ENCODE peak calls at places on chromosomes 3 and 15, in ten cellular contexts. Y is stomach, L is upper lobe of right lung, T is left ventricle myocardium inferior, G is psoas muscle, K is tibial artery, C is heart left ventricle, W is pancreas, A is endodermal cell, S is HCT116. M is an unnamed sample.

GRCh38 chr3:42421818-42422796 is 11.7 kb upstream of the LYZL4 start:
- DNase-seq in Y (peak; percentile 47), L (no peak), T (no peak), G (no peak), K (no peak), C (no peak), W (no peak), A (no peak), S (no peak), M (no peak)

GRCh38 chr15:96336643-96337353 is 6.3 kb downstream of the NR2F2 start:
- DNase-seq in Y (no peak), L (no peak), T (no peak), G (no peak), K (peak; percentile 65), C (no peak), W (no peak), A (peak; percentile 49), S (no peak), M (no peak)

GRCh38 chr3:101518421-101518871 is 5.4 kb upstream of the SENP7 start:
- DNase-seq in Y (no peak), L (no peak), T (no peak), G (no peak), K (no peak), C (no peak), W (no peak), A (no peak), S (no peak), M (peak; percentile 35)

GRCh38 chr3:53243165-53243564 is 12.7 kb downstream of the TKT start:
- DNase-seq in Y (no peak), L (peak; percentile 73), T (no peak), G (no peak), K (no peak), C (no peak), W (no peak), A (no peak), S (no peak), M (no peak)

GRCh38 chr3:8441969-8442559 is 59.6 kb upstream of the LMCD1 start:
- DNase-seq in Y (no peak), L (no peak), T (no peak), G (no peak), K (no peak), C (no peak), W (no peak), A (peak; percentile 79), S (peak; percentile 39), M (no peak)

GRCh38 chr15:43511012-43511885 is 6.2 kb upstream of the MAP1A start:
- DNase-seq in Y (no peak), L (no peak), T (no peak), G (no peak), K (peak; percentile 54), C (no peak), W (no peak), A (peak; percentile 80), S (peak; percentile 37), M (no peak)

GRCh38 chr3:106326941-106327765 is 458.3 kb upstream of the CBLB start:
- DNase-seq in Y (no peak), L (no peak), T (no peak), G (no peak), K (no peak), C (no peak), W (no peak), A (no peak), S (no peak), M (no peak)

GRCh38 chr15:81274932-81275341 is 49.0 kb downstream of the STARD5 start:
- DNase-seq in Y (peak; percentile 80), L (peak; percentile 79), T (peak; percentile 42), G (peak; percentile 68), K (peak; percentile 78), C (peak; percentile 81), W (peak; percentile 86), A (peak; percentile 91), S (peak; percentile 79), M (peak; percentile 56)

GRCh38 chr3:167851749-167852148 is 116.2 kb downstream of the SERPINI1 start:
- DNase-seq in Y (no peak), L (no peak), T (no peak), G (no peak), K (no peak), C (no peak), W (no peak), A (no peak), S (no peak), M (no peak)

GRCh38 chr3:150414273-150414672 is 6.2 kb downstream of the TSC22D2 start:
- DNase-seq in Y (no peak), L (no peak), T (no peak), G (no peak), K (no peak), C (peak; percentile 46), W (no peak), A (no peak), S (no peak), M (no peak)

GRCh38 chr15:101019351-101019750 is 100.2 kb downstream of the LRRK1 start:
- DNase-seq in Y (no peak), L (no peak), T (no peak), G (no peak), K (no peak), C (no peak), W (no peak), A (peak; percentile 28), S (no peak), M (no peak)

GRCh38 chr3:38837358-38837757 is 21.3 kb upstream of the SCN10A start:
- DNase-seq in Y (no peak), L (no peak), T (no peak), G (no peak), K (no peak), C (no peak), W (no peak), A (no peak), S (no peak), M (no peak)

DNA sequence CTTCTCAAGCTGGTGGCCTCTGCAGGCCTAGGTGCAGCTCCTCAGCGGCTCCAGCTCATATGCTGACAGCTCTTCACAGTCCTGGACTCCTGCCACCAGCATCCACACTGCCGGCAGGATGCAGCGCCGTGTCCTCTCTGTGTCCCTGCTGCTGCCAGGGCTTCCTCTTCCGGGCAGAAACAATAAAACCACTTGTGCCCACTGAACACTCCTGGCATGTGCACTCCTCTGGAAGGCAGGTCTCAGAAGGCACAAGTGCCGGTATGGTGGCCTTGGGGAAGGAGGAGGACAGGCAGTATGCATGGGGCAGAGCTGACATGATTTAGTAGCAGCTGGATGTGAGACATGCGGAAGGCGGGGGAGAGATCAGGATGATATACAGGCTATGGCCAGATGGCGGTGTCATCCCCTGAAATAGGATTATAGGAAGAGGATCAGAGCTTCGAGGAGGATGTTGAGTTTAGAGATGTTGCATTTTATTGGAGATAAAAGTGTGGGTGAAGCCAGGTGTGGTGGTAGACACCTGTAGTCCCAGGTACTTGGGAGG is 7.5 kb upstream of the MAN2A2 start:
- DNase-seq in Y (no peak), L (no peak), T (no peak), G (no peak), K (no peak), C (no peak), W (no peak), A (peak; percentile 66), S (no peak), M (no peak)
- TF ChIP-seq CTCF in Y (no peak), L (no peak), T (no peak), G (no peak), K (no peak), C (no peak), W (no peak), A (peak; percentile 40), S (no peak), M (no peak)

DNA sequence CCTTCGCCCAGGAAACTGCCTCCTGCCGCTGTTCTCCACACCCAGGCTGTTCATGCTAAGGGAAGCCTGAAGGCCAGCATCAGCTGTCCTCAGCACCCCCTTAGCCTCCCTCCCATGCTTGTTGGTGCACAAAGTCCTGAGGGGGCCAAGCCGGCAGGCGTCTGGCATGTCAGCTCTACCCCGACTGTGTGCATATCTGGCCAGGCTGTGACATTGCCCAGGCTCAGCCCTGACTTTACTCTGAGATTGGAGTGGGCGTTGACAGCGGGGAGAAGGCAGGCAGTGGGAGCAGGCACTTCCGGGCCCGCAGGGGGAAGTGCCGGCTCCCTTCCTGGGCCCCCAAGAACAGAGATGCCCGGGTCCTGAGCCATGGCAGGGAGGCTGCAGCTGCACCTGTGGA is 492.2 kb downstream of the AGBL1 start:
- DNase-seq in Y (no peak), L (no peak), T (no peak), G (no peak), K (no peak), C (no peak), W (no peak), A (no peak), S (no peak), M (no peak)
- H3K9me3 ChIP-seq in Y (peaks cover 5% of the 10 kb centered on the region), L (no peaks in the 10 kb centered on the region), T (no peaks in the 10 kb centered on the region), G (no peaks in the 10 kb centered on the region), K (no peaks in the 10 kb centered on the region), C (no peaks in the 10 kb centered on the region), W (no peaks in the 10 kb centered on the region), A (peaks cover 5% of the 10 kb centered on the region), S (peaks cover 11% of the 10 kb centered on the region), M (no peaks in the 10 kb centered on the region)

DNA sequence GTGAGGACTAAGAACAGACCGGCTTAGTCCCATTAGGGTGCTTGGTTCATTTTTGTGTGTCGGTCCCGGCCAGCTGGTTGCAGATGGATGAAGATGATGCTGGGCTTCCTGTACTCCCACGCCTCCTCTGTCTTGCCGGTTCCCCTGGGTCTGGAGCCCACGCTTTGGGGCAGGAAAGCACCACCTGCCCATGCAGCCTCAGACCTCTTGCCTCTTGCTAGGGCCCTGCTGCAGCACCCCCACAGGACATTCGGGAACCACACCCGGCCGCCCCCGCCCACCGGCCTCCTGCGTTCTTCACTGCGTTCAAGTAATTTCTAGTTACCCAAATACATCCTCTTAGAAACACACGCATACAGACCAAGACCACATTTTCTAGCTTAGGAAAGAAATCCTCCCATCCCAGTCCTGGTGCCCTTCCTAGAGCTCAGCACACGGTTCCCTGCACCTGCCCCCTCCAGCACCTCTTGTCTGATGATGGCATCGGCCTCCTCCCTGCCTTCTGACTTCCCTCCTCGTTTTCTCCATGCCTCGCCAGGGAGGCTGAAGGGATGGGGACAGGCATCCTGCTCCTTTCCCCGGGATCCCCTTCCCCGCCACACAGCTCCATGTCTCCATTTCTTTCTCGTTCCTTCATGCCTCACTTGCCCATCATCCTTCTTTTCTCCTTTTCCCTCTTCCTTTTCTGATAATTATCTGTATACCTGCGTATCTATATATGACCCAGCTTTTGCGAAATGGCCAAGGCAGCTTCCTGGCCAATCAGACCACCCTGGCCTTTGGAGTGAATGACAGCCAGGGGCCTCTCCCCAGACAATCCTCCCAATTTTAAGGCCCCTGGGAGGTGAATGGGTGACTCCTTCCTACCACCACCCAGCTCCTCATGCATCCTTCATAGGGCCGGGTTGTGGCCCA is 30.9 kb downstream of the FAM3D start:
- DNase-seq in Y (no peak), L (no peak), T (no peak), G (no peak), K (no peak), C (no peak), W (no peak), A (no peak), S (no peak), M (no peak)
- H3K27me3 ChIP-seq in Y (peaks cover 4% of the 10 kb centered on the region), L (peaks cover 13% of the 10 kb centered on the region), T (peaks cover 34% of the 10 kb centered on the region), G (no peaks in the 10 kb centered on the region), K (peaks cover 33% of the 10 kb centered on the region), C (no peaks in the 10 kb centered on the region), W (no peaks in the 10 kb centered on the region), A (peaks cover 27% of the 10 kb centered on the region), S (no peaks in the 10 kb centered on the region), M (peaks cover 4% of the 10 kb centered on the region)

GRCh38 chr3:172199850-172200369 is 160.5 kb downstream of the FNDC3B start:
- DNase-seq in Y (no peak), L (no peak), T (no peak), G (no peak), K (no peak), C (no peak), W (no peak), A (no peak), S (no peak), M (no peak)
- TF ChIP-seq CTCF in Y (no peak), L (no peak), T (no peak), G (no peak), K (no peak), C (no peak), W (no peak), A (no peak), S (no peak), M (no peak)

M was measured in CD4-positive, alpha-beta T cell.